ENCODE peak calls at places on chromosomes 2 and 18, in four cellular contexts. D is kidney epithelial cell, F is upper lobe of right lung, M is vagina. S is an unnamed sample.

GRCh38 chr2:8642332-8643078 is 39.4 kb upstream of the ID2 start:
- DNase-seq in F (no peak), D (no peak), M (no peak), S (no peak)

GRCh38 chr2:57893800-57894199 is 152.8 kb upstream of the VRK2 start:
- DNase-seq in M (no peak), F (no peak), D (no peak), S (no peak)

GRCh38 chr2:54015809-54016703 is 45.3 kb upstream of the PSME4 start:
- DNase-seq in F (no peak), D (peak; percentile 2), M (no peak), S (peak; percentile 58)

GRCh38 chr2:101305044-101305443 is 3.5 kb downstream of the RNF149 start:
- DNase-seq in D (no peak), F (no peak), M (no peak), S (no peak)

GRCh38 chr2:183541766-183542165 is 417.5 kb downstream of the NUP35 start:
- DNase-seq in M (no peak), D (peak; percentile 52), F (no peak), S (no peak)

GRCh38 chr18:22830511-22830910 is 102.6 kb upstream of the RBBP8 start:
- DNase-seq in F (no peak), M (no peak), D (no peak), S (no peak)

GRCh38 chr2:120566331-120567035 is 169.2 kb upstream of the GLI2 start:
- DNase-seq in F (no peak), D (no peak), M (no peak), S (peak; percentile 63)

GRCh38 chr18:57581301-57581934 is 5.1 kb downstream of the FECH start:
- DNase-seq in D (no peak), F (no peak), M (no peak), S (no peak)

GRCh38 chr2:196804381-196804780 is 4.8 kb downstream of the C2orf66 start:
- DNase-seq in F (no peak), D (no peak), M (no peak), S (no peak)

GRCh38 chr2:196801578-196801977 is 2.1 kb upstream of the GTF3C3 start:
- DNase-seq in M (no peak), F (no peak), D (peak; percentile 19), S (no peak)

GRCh38 chr2:196801986-196802385 is 2.5 kb upstream of the GTF3C3 start:
- DNase-seq in F (no peak), D (no peak), M (no peak), S (no peak)

GRCh38 chr2:196798980-196799379 is 503 bp downstream of the GTF3C3 start:
- DNase-seq in M (no peak), F (no peak), D (no peak), S (no peak)
- H3K4me3 ChIP-seq in M (peak overlapping the region; percentile 78), F (peak overlapping the region; percentile 82), D (peak overlapping the region; percentile 80), S (peak overlapping the region; percentile 68)

DNA sequence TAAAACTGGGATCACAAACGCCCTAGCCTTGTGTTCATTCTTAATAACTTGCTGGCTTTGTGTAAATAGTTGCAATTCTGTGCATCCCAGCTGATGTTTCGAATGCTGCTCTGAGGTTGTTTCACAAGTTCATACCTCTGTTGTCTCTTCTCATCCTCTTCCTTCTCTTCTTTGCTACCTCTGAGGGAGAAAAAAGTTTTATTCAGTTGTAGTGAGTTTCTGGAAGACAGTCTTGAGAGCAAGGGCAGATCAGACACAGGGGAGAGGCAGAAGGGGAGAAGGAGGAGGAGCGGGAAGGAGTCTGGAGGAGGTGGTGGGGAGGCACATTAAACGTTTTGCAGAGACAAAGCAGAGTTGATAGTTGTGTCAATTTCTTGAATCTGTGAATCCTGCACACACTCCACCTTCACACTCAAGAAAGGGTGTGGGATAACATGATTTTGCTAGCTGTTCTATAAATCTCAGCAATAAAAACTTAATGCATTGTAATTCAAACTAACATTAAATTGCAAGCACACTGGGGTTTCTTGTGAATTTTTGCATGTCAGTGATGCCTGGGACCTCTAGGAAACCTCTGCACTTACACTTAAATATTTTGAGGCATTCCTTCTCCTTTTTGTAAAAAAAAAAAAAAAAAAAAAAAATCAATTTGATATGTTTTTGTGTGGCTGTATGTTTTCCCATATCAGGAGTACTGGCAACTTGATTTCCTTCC is 6.9 kb downstream of the MEIS1 start:
- DNase-seq in M (no peak), D (no peak), F (no peak), S (no peak)
- H3K4me3 ChIP-seq in M (peak overlapping the region; percentile 72), D (no peak overlapping the region), F (peak overlapping the region; percentile 67), S (no peak overlapping the region)

GRCh38 chr2:165790461-165790860 is 3.6 kb downstream of the GALNT3 start:
- DNase-seq in F (no peak), D (no peak), M (no peak), S (no peak)
- H3K4me3 ChIP-seq in F (no peak overlapping the region), D (no peak overlapping the region), M (no peak overlapping the region), S (no peak overlapping the region)

DNA sequence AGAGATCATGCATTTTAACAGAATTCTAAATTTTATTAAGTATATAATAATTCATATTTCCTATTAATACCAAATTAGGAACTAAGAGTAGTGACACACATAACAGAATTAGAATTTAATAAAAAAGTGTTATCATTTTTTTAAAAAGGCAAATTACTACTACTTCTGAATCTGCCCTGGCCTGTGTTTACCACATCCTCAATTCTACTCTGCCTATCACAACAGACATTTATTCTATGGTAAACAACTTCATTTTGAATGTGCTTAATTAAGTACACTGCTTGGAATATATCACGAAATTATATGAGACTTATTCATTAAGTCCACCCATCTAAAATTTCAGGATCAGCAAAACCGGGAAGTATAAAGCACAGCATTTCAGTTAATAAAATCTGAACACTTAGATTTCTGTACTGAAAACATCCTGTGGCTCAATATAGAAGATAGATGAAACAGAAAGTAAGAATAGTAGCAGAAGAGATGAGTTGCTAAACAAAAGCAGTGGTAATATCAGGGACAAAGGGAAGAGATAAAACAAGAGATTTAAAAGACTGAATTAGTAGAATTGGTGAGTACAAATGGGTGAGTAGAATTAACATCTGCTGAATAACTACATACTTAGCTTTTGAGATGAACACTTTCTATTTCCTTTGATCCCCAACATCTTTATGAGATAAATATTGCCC is 3.7 kb downstream of the SMC6 start:
- DNase-seq in M (no peak), F (no peak), D (no peak), S (no peak)
- H3K4me3 ChIP-seq in M (no peak overlapping the region), F (no peak overlapping the region), D (no peak overlapping the region), S (no peak overlapping the region)

GRCh38 chr2:95401480-95401879 is 1.0 kb upstream of the FAHD2A start:
- DNase-seq in F (no peak), M (no peak), D (no peak), S (no peak)
- H3K4me3 ChIP-seq in F (peak overlapping the region; percentile 95), M (peak overlapping the region; percentile 71), D (peak overlapping the region; percentile 96), S (peak overlapping the region; percentile 73)

DNA sequence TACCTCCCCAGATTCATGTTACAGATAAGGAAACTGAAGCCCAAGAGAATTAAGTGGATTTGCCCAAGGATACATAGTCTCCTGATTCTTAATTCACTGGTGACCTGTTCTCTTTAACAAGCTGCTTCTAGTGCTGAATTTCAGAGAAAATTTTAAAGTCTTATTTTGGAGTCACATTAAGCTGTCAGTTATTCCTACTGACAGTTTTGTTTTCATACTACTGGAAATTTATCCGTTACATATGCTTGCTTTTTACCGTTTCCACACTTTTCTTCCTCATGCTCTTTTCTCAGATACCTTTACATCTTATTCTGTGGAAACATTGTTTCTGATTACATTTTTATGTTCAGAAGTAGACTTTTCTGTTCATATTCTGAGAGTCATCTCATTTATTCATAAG is 1.3 kb downstream of the MOB4 start:
- DNase-seq in M (no peak), F (no peak), D (no peak), S (no peak)
- H3K4me3 ChIP-seq in M (peak overlapping the region; percentile 91), F (peak overlapping the region; percentile 85), D (peak overlapping the region; percentile 84), S (peak overlapping the region; percentile 91)

DNA sequence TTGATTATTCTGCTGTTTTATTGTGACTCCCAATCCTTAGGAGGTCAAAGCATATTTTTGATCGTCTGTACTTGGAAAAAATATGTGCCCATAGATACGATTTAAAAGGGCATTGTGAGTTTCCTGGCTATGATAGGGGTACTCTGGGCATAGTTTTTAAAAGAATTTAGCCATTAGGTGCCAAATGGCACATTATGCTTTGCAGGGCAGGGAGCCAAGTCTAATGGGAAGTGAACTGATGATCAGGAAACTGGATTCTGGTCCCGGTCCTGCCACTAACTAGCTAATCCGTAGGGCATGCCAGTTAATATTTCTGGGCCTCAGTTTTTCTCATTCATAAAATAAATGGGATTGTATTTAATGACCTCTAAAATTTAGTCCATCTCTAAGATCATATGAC is 189.3 kb downstream of the LTBP1 start:
- DNase-seq in M (no peak), F (no peak), D (no peak), S (no peak)
- H3K4me3 ChIP-seq in M (peak overlapping the region; percentile 32), F (peak overlapping the region; percentile 39), D (no peak overlapping the region), S (peak overlapping the region; percentile 46)

GRCh38 chr18:45174755-45175154 is 440.5 kb upstream of the SLC14A2 start:
- DNase-seq in D (no peak), F (no peak), M (no peak), S (no peak)

GRCh38 chr18:45175505-45175904 is 439.8 kb upstream of the SLC14A2 start:
- DNase-seq in M (no peak), F (no peak), D (no peak), S (no peak)

GRCh38 chr18:45173799-45174519 is 441.3 kb upstream of the SLC14A2 start:
- DNase-seq in M (no peak), F (no peak), D (no peak), S (no peak)

GRCh38 chr18:45171575-45172225 is 443.6 kb upstream of the SLC14A2 start:
- DNase-seq in D (no peak), M (no peak), F (no peak), S (peak; percentile 57)

DNA sequence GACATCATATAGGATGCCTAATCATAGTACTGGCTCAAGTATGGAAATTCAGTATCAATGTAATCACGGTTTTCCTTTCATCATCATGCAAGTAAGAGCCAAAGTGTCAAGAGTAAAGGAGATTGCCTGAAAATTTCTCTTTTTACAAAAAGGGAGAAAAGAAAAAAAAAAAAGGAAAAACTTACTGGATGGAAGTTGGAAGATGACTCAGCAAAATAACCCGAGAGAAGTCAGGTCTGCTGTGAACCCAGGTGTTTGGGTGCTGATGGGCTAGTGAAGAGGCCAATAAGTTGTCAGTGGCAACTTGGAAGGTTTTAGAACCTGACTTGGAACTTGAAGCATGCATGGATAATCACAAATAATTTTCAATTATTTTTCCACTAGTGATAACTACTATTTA is 441.9 kb upstream of the SLC14A2 start:
- DNase-seq in D (no peak), M (no peak), F (no peak), S (no peak)
- H3K4me3 ChIP-seq in D (no peak overlapping the region), M (no peak overlapping the region), F (no peak overlapping the region), S (no peak overlapping the region)

GRCh38 chr2:221018262-221018661 is 553.8 kb downstream of the EPHA4 start:
- DNase-seq in M (no peak), D (no peak), F (no peak), S (no peak)
- H3K4me3 ChIP-seq in M (no peak overlapping the region), D (no peak overlapping the region), F (no peak overlapping the region), S (no peak overlapping the region)